ENCODE peak calls at places on chromosomes 6 and 20, in nine cellular contexts. One of them, this sample, is unnamed.

GRCh38 chr20:6660441-6660840 is 107.0 kb upstream of the BMP2 start:
- DNase-seq in fibroblast of pulmonary artery: no peak
- DNase-seq in astrocyte of the spinal cord: no peak
- DNase-seq in glutamatergic neuron: no peak
- DNase-seq in HFFc6: no peak
- DNase-seq in heart right ventricle: no peak
- DNase-seq in tibial nerve: no peak
- DNase-seq in OCI-LY7: no peak
- DNase-seq in tibial artery: no peak
- DNase-seq in this sample: no peak

GRCh38 chr6:166584813-166585429 is 1.6 kb downstream of the RAMACL start:
- DNase-seq in tibial artery: no peak
- DNase-seq in astrocyte of the spinal cord: peak
- DNase-seq in OCI-LY7: no peak
- DNase-seq in HFFc6: peak
- DNase-seq in fibroblast of pulmonary artery: no peak
- DNase-seq in tibial nerve: no peak
- DNase-seq in glutamatergic neuron: no peak
- DNase-seq in heart right ventricle: no peak
- DNase-seq in this sample: no peak

GRCh38 chr6:14354919-14355572 is 237.5 kb downstream of the CD83 start:
- DNase-seq in heart right ventricle: peak
- DNase-seq in fibroblast of pulmonary artery: peak
- DNase-seq in HFFc6: peak
- DNase-seq in OCI-LY7: no peak
- DNase-seq in tibial nerve: peak
- DNase-seq in tibial artery: peak
- DNase-seq in glutamatergic neuron: no peak
- DNase-seq in astrocyte of the spinal cord: peak
- DNase-seq in this sample: no peak

GRCh38 chr6:108760158-108761050 is 87.8 kb upstream of the ARMC2 start:
- DNase-seq in astrocyte of the spinal cord: peak
- DNase-seq in OCI-LY7: no peak
- DNase-seq in HFFc6: no peak
- DNase-seq in tibial nerve: no peak
- DNase-seq in tibial artery: no peak
- DNase-seq in heart right ventricle: peak
- DNase-seq in fibroblast of pulmonary artery: peak
- DNase-seq in glutamatergic neuron: peak
- DNase-seq in this sample: no peak

GRCh38 chr6:5379647-5380242 is 118.4 kb downstream of the FARS2 start:
- DNase-seq in HFFc6: peak
- DNase-seq in fibroblast of pulmonary artery: peak
- DNase-seq in glutamatergic neuron: peak
- DNase-seq in tibial artery: no peak
- DNase-seq in heart right ventricle: no peak
- DNase-seq in OCI-LY7: peak
- DNase-seq in tibial nerve: no peak
- DNase-seq in astrocyte of the spinal cord: peak
- DNase-seq in this sample: peak

GRCh38 chr6:2496291-2496690 is 250.9 kb upstream of the GMDS start:
- DNase-seq in fibroblast of pulmonary artery: no peak
- DNase-seq in tibial nerve: no peak
- DNase-seq in glutamatergic neuron: no peak
- DNase-seq in OCI-LY7: no peak
- DNase-seq in HFFc6: no peak
- DNase-seq in astrocyte of the spinal cord: no peak
- DNase-seq in heart right ventricle: no peak
- DNase-seq in tibial artery: no peak
- DNase-seq in this sample: no peak

GRCh38 chr6:30013296-30013922 is 47.7 kb upstream of the POLR1H start:
- DNase-seq in tibial nerve: no peak
- DNase-seq in HFFc6: no peak
- DNase-seq in tibial artery: no peak
- DNase-seq in OCI-LY7: peak
- DNase-seq in glutamatergic neuron: no peak
- DNase-seq in fibroblast of pulmonary artery: peak
- DNase-seq in heart right ventricle: peak
- DNase-seq in astrocyte of the spinal cord: no peak
- DNase-seq in this sample: peak

GRCh38 chr6:17101422-17102257 is at the start of gene STMND1:
- DNase-seq in heart right ventricle: no peak
- DNase-seq in fibroblast of pulmonary artery: peak
- DNase-seq in tibial nerve: no peak
- DNase-seq in astrocyte of the spinal cord: peak
- DNase-seq in HFFc6: no peak
- DNase-seq in glutamatergic neuron: peak
- DNase-seq in OCI-LY7: no peak
- DNase-seq in tibial artery: no peak
- DNase-seq in this sample: peak

GRCh38 chr20:40704828-40705227 is 15.8 kb upstream of the MAFB start:
- DNase-seq in HFFc6: no peak
- DNase-seq in heart right ventricle: no peak
- DNase-seq in astrocyte of the spinal cord: no peak
- DNase-seq in OCI-LY7: no peak
- DNase-seq in tibial nerve: no peak
- DNase-seq in tibial artery: no peak
- DNase-seq in fibroblast of pulmonary artery: no peak
- DNase-seq in glutamatergic neuron: no peak
- DNase-seq in this sample: no peak

GRCh38 chr20:56373942-56374341 is 15.2 kb downstream of the FAM210B start:
- DNase-seq in tibial artery: no peak
- DNase-seq in OCI-LY7: no peak
- DNase-seq in tibial nerve: no peak
- DNase-seq in astrocyte of the spinal cord: peak
- DNase-seq in fibroblast of pulmonary artery: peak
- DNase-seq in heart right ventricle: no peak
- DNase-seq in glutamatergic neuron: no peak
- DNase-seq in HFFc6: peak
- DNase-seq in this sample: no peak

GRCh38 chr6:292506-293184 is 358 bp downstream of the DUSP22 start:
- DNase-seq in heart right ventricle: peak
- DNase-seq in glutamatergic neuron: peak
- DNase-seq in tibial artery: peak
- DNase-seq in fibroblast of pulmonary artery: peak
- DNase-seq in tibial nerve: peak
- DNase-seq in HFFc6: peak
- DNase-seq in astrocyte of the spinal cord: peak
- DNase-seq in OCI-LY7: peak
- DNase-seq in this sample: peak

GRCh38 chr6:37130704-37131103 is 39.2 kb upstream of the PIM1 start:
- DNase-seq in tibial artery: peak
- DNase-seq in HFFc6: peak
- DNase-seq in fibroblast of pulmonary artery: no peak
- DNase-seq in OCI-LY7: no peak
- DNase-seq in tibial nerve: no peak
- DNase-seq in astrocyte of the spinal cord: no peak
- DNase-seq in glutamatergic neuron: no peak
- DNase-seq in heart right ventricle: peak
- DNase-seq in this sample: no peak

GRCh38 chr6:25172819-25173218 is 106.4 kb upstream of the CARMIL1 start:
- DNase-seq in OCI-LY7: no peak
- DNase-seq in tibial artery: no peak
- DNase-seq in heart right ventricle: no peak
- DNase-seq in HFFc6: peak
- DNase-seq in tibial nerve: no peak
- DNase-seq in astrocyte of the spinal cord: peak
- DNase-seq in glutamatergic neuron: no peak
- DNase-seq in fibroblast of pulmonary artery: peak
- DNase-seq in this sample: no peak

GRCh38 chr6:160337301-160337700 is 10.9 kb upstream of the SLC22A3 start:
- DNase-seq in fibroblast of pulmonary artery: peak
- DNase-seq in HFFc6: no peak
- DNase-seq in astrocyte of the spinal cord: peak
- DNase-seq in tibial nerve: no peak
- DNase-seq in heart right ventricle: no peak
- DNase-seq in glutamatergic neuron: no peak
- DNase-seq in tibial artery: no peak
- DNase-seq in OCI-LY7: no peak
- DNase-seq in this sample: no peak

GRCh38 chr6:68728124-68728523 is 93.0 kb downstream of the ADGRB3 start:
- DNase-seq in OCI-LY7: no peak
- DNase-seq in tibial nerve: no peak
- DNase-seq in tibial artery: no peak
- DNase-seq in fibroblast of pulmonary artery: peak
- DNase-seq in heart right ventricle: no peak
- DNase-seq in astrocyte of the spinal cord: no peak
- DNase-seq in glutamatergic neuron: no peak
- DNase-seq in HFFc6: no peak
- DNase-seq in this sample: no peak

GRCh38 chr6:43141644-43142043 is 29.4 kb upstream of the SRF start:
- DNase-seq in astrocyte of the spinal cord: no peak
- DNase-seq in fibroblast of pulmonary artery: no peak
- DNase-seq in glutamatergic neuron: no peak
- DNase-seq in OCI-LY7: no peak
- DNase-seq in tibial artery: no peak
- DNase-seq in HFFc6: no peak
- DNase-seq in tibial nerve: no peak
- DNase-seq in heart right ventricle: no peak
- DNase-seq in this sample: no peak

GRCh38 chr6:100775667-100776066 is 105.5 kb downstream of the ASCC3 start:
- DNase-seq in tibial artery: no peak
- DNase-seq in fibroblast of pulmonary artery: peak
- DNase-seq in glutamatergic neuron: no peak
- DNase-seq in astrocyte of the spinal cord: no peak
- DNase-seq in tibial nerve: no peak
- DNase-seq in OCI-LY7: no peak
- DNase-seq in HFFc6: no peak
- DNase-seq in heart right ventricle: no peak
- DNase-seq in this sample: no peak
- TF ChIP-seq CTCF in tibial artery: no peak
- TF ChIP-seq CTCF in fibroblast of pulmonary artery: peak
- TF ChIP-seq CTCF in glutamatergic neuron: no peak
- TF ChIP-seq CTCF in astrocyte of the spinal cord: no peak
- TF ChIP-seq CTCF in tibial nerve: no peak
- TF ChIP-seq CTCF in OCI-LY7: peak
- TF ChIP-seq CTCF in HFFc6: peak
- TF ChIP-seq CTCF in heart right ventricle: peak
- TF ChIP-seq CTCF in this sample: no peak

GRCh38 chr6:152236370-152237097 is 400.6 kb downstream of the SYNE1 start:
- DNase-seq in tibial nerve: no peak
- DNase-seq in HFFc6: no peak
- DNase-seq in glutamatergic neuron: no peak
- DNase-seq in heart right ventricle: no peak
- DNase-seq in tibial artery: no peak
- DNase-seq in astrocyte of the spinal cord: no peak
- DNase-seq in OCI-LY7: no peak
- DNase-seq in fibroblast of pulmonary artery: no peak
- DNase-seq in this sample: no peak

GRCh38 chr6:152229330-152229729 is 407.8 kb downstream of the SYNE1 start:
- DNase-seq in OCI-LY7: no peak
- DNase-seq in tibial artery: no peak
- DNase-seq in heart right ventricle: no peak
- DNase-seq in glutamatergic neuron: no peak
- DNase-seq in astrocyte of the spinal cord: no peak
- DNase-seq in tibial nerve: no peak
- DNase-seq in HFFc6: no peak
- DNase-seq in fibroblast of pulmonary artery: no peak
- DNase-seq in this sample: no peak

GRCh38 chr6:152233547-152234320 is 403.4 kb downstream of the SYNE1 start:
- DNase-seq in HFFc6: no peak
- DNase-seq in tibial artery: no peak
- DNase-seq in OCI-LY7: no peak
- DNase-seq in astrocyte of the spinal cord: no peak
- DNase-seq in tibial nerve: no peak
- DNase-seq in glutamatergic neuron: no peak
- DNase-seq in fibroblast of pulmonary artery: no peak
- DNase-seq in heart right ventricle: no peak
- DNase-seq in this sample: no peak

DNA sequence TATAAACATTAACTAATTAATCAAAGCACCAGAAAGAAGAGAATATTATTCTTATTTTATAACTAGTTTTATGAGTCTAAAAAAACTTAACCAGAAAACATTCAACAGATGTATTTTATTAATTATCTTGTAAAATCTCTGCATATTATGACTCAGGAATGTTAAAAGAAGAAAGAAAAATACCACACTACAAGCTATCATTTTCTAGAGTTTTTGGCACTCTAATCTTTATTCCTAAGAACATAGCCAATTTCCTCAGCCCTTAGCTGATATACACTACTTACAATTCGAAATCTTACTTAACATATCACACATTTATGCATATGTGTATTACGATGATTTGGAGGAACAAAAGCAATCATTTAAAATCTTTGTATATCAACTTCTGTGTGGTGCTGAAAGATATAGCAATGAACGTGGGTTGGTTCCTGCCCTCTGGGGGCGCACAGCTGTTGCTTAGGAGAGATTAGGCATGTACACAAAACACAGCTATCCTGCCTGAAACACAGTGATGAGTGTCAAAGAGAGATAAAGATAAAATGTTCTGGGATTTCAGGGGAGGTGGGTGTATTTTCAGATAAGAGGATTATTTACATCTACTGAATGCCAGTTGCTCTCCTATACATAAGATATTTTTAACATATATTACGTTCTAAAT is 404.5 kb downstream of the SYNE1 start:
- DNase-seq in heart right ventricle: no peak
- DNase-seq in OCI-LY7: no peak
- DNase-seq in astrocyte of the spinal cord: peak
- DNase-seq in fibroblast of pulmonary artery: peak
- DNase-seq in HFFc6: peak
- DNase-seq in glutamatergic neuron: no peak
- DNase-seq in tibial nerve: no peak
- DNase-seq in tibial artery: no peak
- DNase-seq in this sample: no peak
- TF ChIP-seq CTCF in heart right ventricle: no peak
- TF ChIP-seq CTCF in OCI-LY7: peak
- TF ChIP-seq CTCF in astrocyte of the spinal cord: no peak
- TF ChIP-seq CTCF in fibroblast of pulmonary artery: peak
- TF ChIP-seq CTCF in HFFc6: peak
- TF ChIP-seq CTCF in glutamatergic neuron: no peak
- TF ChIP-seq CTCF in tibial nerve: no peak
- TF ChIP-seq CTCF in tibial artery: no peak
- TF ChIP-seq CTCF in this sample: no peak

GRCh38 chr6:64505312-64505711 is 869.7 kb downstream of the PHF3 start:
- DNase-seq in tibial artery: no peak
- DNase-seq in fibroblast of pulmonary artery: peak
- DNase-seq in OCI-LY7: peak
- DNase-seq in tibial nerve: no peak
- DNase-seq in astrocyte of the spinal cord: no peak
- DNase-seq in heart right ventricle: no peak
- DNase-seq in HFFc6: no peak
- DNase-seq in glutamatergic neuron: peak
- DNase-seq in this sample: peak
- TF ChIP-seq CTCF in tibial artery: no peak
- TF ChIP-seq CTCF in fibroblast of pulmonary artery: peak
- TF ChIP-seq CTCF in OCI-LY7: peak
- TF ChIP-seq CTCF in tibial nerve: peak
- TF ChIP-seq CTCF in astrocyte of the spinal cord: peak
- TF ChIP-seq CTCF in heart right ventricle: peak
- TF ChIP-seq CTCF in HFFc6: peak
- TF ChIP-seq CTCF in glutamatergic neuron: peak
- TF ChIP-seq CTCF in this sample: peak

DNA sequence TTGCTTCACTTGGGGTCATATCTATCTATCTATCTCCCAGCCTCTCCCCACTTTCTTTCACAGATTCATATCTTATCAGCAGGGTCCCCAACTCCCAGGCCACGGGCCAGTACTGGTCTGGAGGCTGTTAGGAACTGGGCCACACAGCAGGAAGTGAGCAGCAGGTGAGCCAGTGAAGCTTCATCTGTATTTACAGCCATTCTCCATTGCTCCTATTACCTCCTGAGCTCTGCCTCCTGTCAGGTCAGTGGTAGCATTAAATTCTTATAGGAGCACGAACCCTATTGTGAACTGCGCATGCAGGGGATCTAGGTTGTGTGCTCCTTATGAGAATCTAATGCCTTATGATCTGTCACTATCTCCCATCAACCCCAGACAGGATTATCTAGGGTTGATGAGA is 14.8 kb upstream of the TAB2 start:
- DNase-seq in heart right ventricle: no peak
- DNase-seq in HFFc6: no peak
- DNase-seq in tibial artery: no peak
- DNase-seq in fibroblast of pulmonary artery: no peak
- DNase-seq in tibial nerve: no peak
- DNase-seq in OCI-LY7: no peak
- DNase-seq in glutamatergic neuron: no peak
- DNase-seq in astrocyte of the spinal cord: no peak
- DNase-seq in this sample: no peak
- TF ChIP-seq CTCF in heart right ventricle: no peak
- TF ChIP-seq CTCF in HFFc6: no peak
- TF ChIP-seq CTCF in tibial artery: no peak
- TF ChIP-seq CTCF in fibroblast of pulmonary artery: no peak
- TF ChIP-seq CTCF in tibial nerve: no peak
- TF ChIP-seq CTCF in OCI-LY7: no peak
- TF ChIP-seq CTCF in glutamatergic neuron: no peak
- TF ChIP-seq CTCF in astrocyte of the spinal cord: no peak
- TF ChIP-seq CTCF in this sample: no peak

This sample was measured in GM13976.